ENCODE peak calls at places on chromosome 17, in nine cellular contexts. R is WERI-Rb-1, G is A549, F is NCI-H1092, K is NCI-H1048, D is IMR-90, Q is skeletal muscle cell, C is neuronal stem cell, P is HS-5. J is an unnamed sample.

GRCh38 chr17:42275527-42276358 is 448 bp downstream of the STAT5B start:
- DNase-seq in R (peak), G (no peak), F (peak), K (no peak), D (peak), Q (no peak), C (no peak), P (no peak), J (no peak)

GRCh38 chr17:47883589-47884426 is 12.2 kb upstream of the SP2 start:
- DNase-seq in R (no peak), G (no peak), F (no peak), K (no peak), D (no peak), Q (peak), C (no peak), P (no peak), J (no peak)

GRCh38 chr17:53792997-53793396 is 29.7 kb upstream of the KIF2B start:
- DNase-seq in R (no peak), G (no peak), F (no peak), K (no peak), D (no peak), Q (no peak), C (no peak), P (no peak), J (no peak)

GRCh38 chr17:1109606-1110523 is 69.9 kb downstream of the ABR start:
- DNase-seq in R (peak), G (peak), F (no peak), K (no peak), D (no peak), Q (no peak), C (no peak), P (no peak), J (no peak)

GRCh38 chr17:19344311-19345066 is 18.0 kb downstream of the B9D1 start:
- DNase-seq in R (no peak), G (no peak), F (no peak), K (no peak), D (no peak), Q (no peak), C (no peak), P (no peak), J (no peak)

GRCh38 chr17:33021731-33022408 is 30.2 kb downstream of the SPACA3 start:
- DNase-seq in R (no peak), G (no peak), F (no peak), K (no peak), D (peak), Q (peak), C (no peak), P (no peak), J (no peak)

GRCh38 chr17:7549401-7550055 is 670 bp downstream of the TNFSF12 start:
- DNase-seq in R (no peak), G (peak), F (no peak), K (no peak), D (no peak), Q (no peak), C (no peak), P (no peak), J (no peak)

GRCh38 chr17:80813318-80813717 is 178.3 kb upstream of the CHMP6 start:
- DNase-seq in R (no peak), G (no peak), F (no peak), K (no peak), D (no peak), Q (no peak), C (no peak), P (no peak), J (no peak)

GRCh38 chr17:9999948-10000695 is 95.1 kb upstream of the RCVRN start:
- DNase-seq in R (no peak), G (no peak), F (no peak), K (no peak), D (no peak), Q (no peak), C (no peak), P (no peak), J (no peak)

GRCh38 chr17:68400404-68400735 is 56.9 kb downstream of the WIPI1 start:
- DNase-seq in R (no peak), G (no peak), F (no peak), K (no peak), D (no peak), Q (no peak), C (no peak), P (no peak), J (no peak)

GRCh38 chr17:47305302-47305923 is 18.3 kb upstream of the EFCAB13 start:
- DNase-seq in R (no peak), G (peak), F (no peak), K (no peak), D (peak), Q (peak), C (no peak), P (peak), J (peak)

GRCh38 chr17:75808905-75809621 is 24.5 kb downstream of the UNK start:
- DNase-seq in R (no peak), G (no peak), F (no peak), K (no peak), D (peak), Q (peak), C (no peak), P (peak), J (peak)

GRCh38 chr17:81018044-81018802 is 16.7 kb upstream of the BAIAP2 start:
- DNase-seq in R (peak), G (no peak), F (peak), K (no peak), D (peak), Q (no peak), C (peak), P (no peak), J (no peak)

GRCh38 chr17:29399634-29400033 is 9.5 kb downstream of the TAOK1 start:
- DNase-seq in R (no peak), G (no peak), F (no peak), K (no peak), D (no peak), Q (no peak), C (no peak), P (no peak), J (no peak)

GRCh38 chr17:7834891-7835817 is 1.1 kb downstream of the KDM6B start:
- DNase-seq in R (peak), G (peak), F (peak), K (peak), D (peak), Q (peak), C (peak), P (peak), J (peak)

GRCh38 chr17:22435231-22435974 is 743.1 kb downstream of the KCNJ18 start:
- DNase-seq in R (no peak), G (no peak), F (no peak), K (peak), D (no peak), Q (no peak), C (no peak), P (no peak), J (no peak)

GRCh38 chr17:47776330-47777197 is 43.5 kb downstream of the TBX21 start:
- DNase-seq in R (peak), G (peak), F (no peak), K (no peak), D (peak), Q (no peak), C (no peak), P (no peak), J (no peak)

GRCh38 chr17:80283116-80283852 is 22.6 kb downstream of the RNF213 start:
- DNase-seq in R (no peak), G (no peak), F (no peak), K (no peak), D (no peak), Q (no peak), C (no peak), P (no peak), J (no peak)

GRCh38 chr17:6170349-6170748 is 100.2 kb downstream of the WSCD1 start:
- DNase-seq in R (no peak), G (no peak), F (no peak), K (no peak), D (no peak), Q (no peak), C (no peak), P (no peak), J (no peak)

GRCh38 chr17:80761421-80761871 is 216.8 kb downstream of the RPTOR start:
- DNase-seq in R (no peak), G (no peak), F (peak), K (no peak), D (peak), Q (peak), C (no peak), P (peak), J (no peak)

GRCh38 chr17:48961516-48962233 is 6.7 kb downstream of the GIP start:
- DNase-seq in R (peak), G (peak), F (no peak), K (no peak), D (peak), Q (no peak), C (no peak), P (no peak), J (no peak)

GRCh38 chr17:17152385-17152784 is 53.7 kb downstream of the PLD6 start:
- DNase-seq in R (no peak), G (no peak), F (no peak), K (no peak), D (no peak), Q (no peak), C (no peak), P (no peak), J (no peak)

GRCh38 chr17:17933775-17934174 is 38.4 kb downstream of the TOM1L2 start:
- DNase-seq in R (no peak), G (no peak), F (no peak), K (no peak), D (peak), Q (no peak), C (no peak), P (no peak), J (no peak)

GRCh38 chr17:44324092-44324570 is 492 bp downstream of the SLC25A39 start:
- DNase-seq in R (no peak), G (no peak), F (no peak), K (no peak), D (no peak), Q (no peak), C (no peak), P (no peak), J (no peak)

GRCh38 chr17:77494664-77495435 is 354.1 kb downstream of the SEC14L1 start:
- DNase-seq in R (peak), G (peak), F (no peak), K (no peak), D (peak), Q (no peak), C (peak), P (peak), J (no peak)

GRCh38 chr17:1087381-1088241 is 90.7 kb downstream of the TIMM22 start:
- DNase-seq in R (no peak), G (peak), F (peak), K (peak), D (no peak), Q (no peak), C (no peak), P (no peak), J (peak)

GRCh38 chr17:80832266-80832676 is 159.4 kb upstream of the CHMP6 start:
- DNase-seq in R (peak), G (peak), F (no peak), K (no peak), D (peak), Q (no peak), C (no peak), P (no peak), J (no peak)

J was measured in retinal pigment epithelial cell.